ENCODE peak calls at places on chromosomes 7 and 10, in nine cellular contexts. L is NT2/D1, T is EL, U is HT-29, B is testis, K is T-cell, C is C1 segment of cervical spinal cord, G is iPS-NIHi11, A is vagina. M is an unnamed sample.

GRCh38 chr7:157224627-157225026 is 85.9 kb downstream of the UBE3C start:
- DNase-seq in C (no peak), U (peak), A (no peak), L (no peak), K (no peak), B (no peak), G (no peak), T (peak), M (no peak)

GRCh38 chr7:90681336-90682019 is 85.4 kb downstream of the CDK14 start:
- DNase-seq in A (no peak), K (no peak), L (no peak), C (no peak), B (no peak), T (no peak), U (no peak), G (no peak), M (no peak)

GRCh38 chr7:130096243-130096827 is 26.0 kb downstream of the KLHDC10 start:
- DNase-seq in T (no peak), K (no peak), G (no peak), C (no peak), B (no peak), U (peak), A (no peak), L (no peak), M (no peak)

GRCh38 chr7:40747856-40748255 is 613.1 kb downstream of the SUGCT start:
- DNase-seq in T (peak), B (no peak), K (no peak), G (no peak), C (no peak), L (no peak), A (no peak), U (no peak), M (no peak)

GRCh38 chr10:126933116-126933515 is 27.9 kb downstream of the DOCK1 start:
- DNase-seq in A (no peak), U (no peak), G (no peak), B (no peak), K (no peak), T (no peak), L (no peak), C (no peak), M (no peak)

GRCh38 chr7:76364198-76364584 is 5.4 kb upstream of the YWHAG start:
- DNase-seq in G (no peak), K (no peak), L (no peak), U (no peak), A (no peak), T (peak), C (no peak), B (no peak), M (no peak)

GRCh38 chr7:151012921-151013347 is 11.4 kb downstream of the ATG9B start:
- DNase-seq in C (peak), K (no peak), B (peak), T (peak), L (no peak), G (peak), U (peak), A (no peak), M (no peak)

GRCh38 chr7:100486753-100487446 is 3.2 kb downstream of the NYAP1 start:
- DNase-seq in U (peak), B (no peak), L (no peak), C (no peak), A (no peak), K (no peak), G (peak), T (peak), M (no peak)

GRCh38 chr10:75708060-75708459 is 276.6 kb downstream of the LRMDA start:
- DNase-seq in T (no peak), K (no peak), U (no peak), C (no peak), L (no peak), G (no peak), B (no peak), A (no peak), M (no peak)

GRCh38 chr10:132363921-132364593 is 32.1 kb downstream of the LRRC27 start:
- DNase-seq in T (peak), C (no peak), L (no peak), A (peak), B (no peak), U (no peak), K (no peak), G (no peak), M (peak)

GRCh38 chr7:40782836-40783235 is 648.0 kb downstream of the SUGCT start:
- DNase-seq in C (no peak), B (no peak), G (no peak), L (no peak), A (no peak), T (no peak), U (no peak), K (no peak), M (no peak)

GRCh38 chr7:24980695-24981543 is 941 bp upstream of the OSBPL3 start:
- DNase-seq in T (peak), G (peak), A (no peak), K (no peak), B (peak), C (peak), U (peak), L (no peak), M (no peak)

M was measured in nucleus accumbens.